ENCODE peak calls at places on chromosomes 2 and 18, in four cellular contexts. S, B, R and M are unnamed samples.

GRCh38 chr18:48922801-48923730 is 27.7 kb downstream of the SMAD7 start:
- DNase-seq in S (no peak), B (no peak), R (peak; percentile 77), M (peak; percentile 30)

GRCh38 chr2:72497761-72498160 is 328.1 kb downstream of the EXOC6B start:
- DNase-seq in S (no peak), B (no peak), R (no peak), M (no peak)

GRCh38 chr2:27960237-27960912 is 69.8 kb downstream of the BABAM2 start:
- DNase-seq in S (no peak), B (no peak), R (no peak), M (no peak)

GRCh38 chr2:65930259-65930658 is 497.9 kb upstream of the SPRED2 start:
- DNase-seq in S (no peak), B (no peak), R (no peak), M (no peak)

GRCh38 chr18:22166070-22166972 is 3.1 kb upstream of the GATA6 start:
- DNase-seq in S (no peak), B (no peak), R (no peak), M (peak; percentile 29)

GRCh38 chr2:150732064-150732463 is 244.6 kb upstream of the RND3 start:
- DNase-seq in S (no peak), B (no peak), R (no peak), M (no peak)

GRCh38 chr2:173054466-173054865 is 21.2 kb upstream of the MAP3K20 start:
- DNase-seq in S (peak; percentile 48), B (no peak), R (no peak), M (no peak)

GRCh38 chr2:208984376-208985100 is 439.3 kb upstream of the MAP2 start:
- DNase-seq in S (no peak), B (no peak), R (no peak), M (no peak)

GRCh38 chr2:1714291-1715064 is 29.8 kb downstream of the PXDN start:
- DNase-seq in S (no peak), B (no peak), R (no peak), M (no peak)

GRCh38 chr2:23554054-23554697 is 169.2 kb downstream of the KLHL29 start:
- DNase-seq in S (no peak), B (no peak), R (no peak), M (no peak)

GRCh38 chr18:413263-413662 is 87.2 kb downstream of the COLEC12 start:
- DNase-seq in S (no peak), B (no peak), R (no peak), M (no peak)

GRCh38 chr18:35241523-35241804 is 630 bp downstream of the ZNF397 start:
- DNase-seq in S (no peak), B (no peak), R (no peak), M (no peak)

GRCh38 chr2:241894056-241894641 is 24.6 kb downstream of the RTP5 start:
- DNase-seq in S (no peak), B (no peak), R (no peak), M (no peak)

GRCh38 chr2:237823544-237823943 is 25.0 kb downstream of the RBM44 start:
- DNase-seq in S (no peak), B (no peak), R (no peak), M (no peak)

GRCh38 chr2:241133436-241133820 is 15.8 kb downstream of the PASK start:
- DNase-seq in S (no peak), B (no peak), R (no peak), M (no peak)

GRCh38 chr2:20578895-20579825 is 71.7 kb downstream of the HS1BP3 start:
- DNase-seq in S (peak; percentile 100), B (peak; percentile 40), R (peak; percentile 87), M (no peak)

GRCh38 chr2:196113061-196113974 is 44.7 kb upstream of the DNAH7 start:
- DNase-seq in S (no peak), B (no peak), R (no peak), M (no peak)

GRCh38 chr2:239979243-239980023 is 45.7 kb downstream of the NDUFA10 start:
- DNase-seq in S (no peak), B (no peak), R (no peak), M (peak; percentile 69)

GRCh38 chr2:88074854-88075292 is 7.2 kb downstream of the SMYD1 start:
- DNase-seq in S (no peak), B (no peak), R (no peak), M (no peak)

GRCh38 chr2:54968561-54969218 is 81.6 kb downstream of the RTN4 start:
- DNase-seq in S (no peak), B (no peak), R (no peak), M (no peak)

GRCh38 chr2:227545990-227546389 is 52.7 kb upstream of the SCYGR2 start:
- DNase-seq in S (peak; percentile 40), B (no peak), R (no peak), M (peak; percentile 28)
- TF ChIP-seq ELF4 in S (no peak), B (no peak), R (no peak), M (no peak)

GRCh38 chr2:101679801-101680487 is 17.6 kb upstream of the MAP4K4 start:
- DNase-seq in S (no peak), B (no peak), R (no peak), M (no peak)
- TF ChIP-seq ELF4 in S (no peak), B (no peak), R (no peak), M (no peak)

GRCh38 chr2:41922177-41922576 is 125.6 kb upstream of the PKDCC start:
- DNase-seq in S (no peak), B (no peak), R (peak; percentile 35), M (no peak)
- TF ChIP-seq ELF4 in S (no peak), B (no peak), R (peak; percentile 87), M (no peak)

GRCh38 chr2:60583604-60584003 is 30.1 kb upstream of the BCL11A start:
- DNase-seq in S (no peak), B (no peak), R (no peak), M (no peak)

GRCh38 chr2:60577884-60578283 is 24.4 kb upstream of the BCL11A start:
- DNase-seq in S (no peak), B (no peak), R (no peak), M (no peak)

GRCh38 chr2:60585276-60585675 is 31.8 kb upstream of the BCL11A start:
- DNase-seq in S (no peak), B (no peak), R (no peak), M (no peak)

GRCh38 chr2:60586081-60586480 is 32.6 kb upstream of the BCL11A start:
- DNase-seq in S (no peak), B (no peak), R (no peak), M (no peak)

DNA sequence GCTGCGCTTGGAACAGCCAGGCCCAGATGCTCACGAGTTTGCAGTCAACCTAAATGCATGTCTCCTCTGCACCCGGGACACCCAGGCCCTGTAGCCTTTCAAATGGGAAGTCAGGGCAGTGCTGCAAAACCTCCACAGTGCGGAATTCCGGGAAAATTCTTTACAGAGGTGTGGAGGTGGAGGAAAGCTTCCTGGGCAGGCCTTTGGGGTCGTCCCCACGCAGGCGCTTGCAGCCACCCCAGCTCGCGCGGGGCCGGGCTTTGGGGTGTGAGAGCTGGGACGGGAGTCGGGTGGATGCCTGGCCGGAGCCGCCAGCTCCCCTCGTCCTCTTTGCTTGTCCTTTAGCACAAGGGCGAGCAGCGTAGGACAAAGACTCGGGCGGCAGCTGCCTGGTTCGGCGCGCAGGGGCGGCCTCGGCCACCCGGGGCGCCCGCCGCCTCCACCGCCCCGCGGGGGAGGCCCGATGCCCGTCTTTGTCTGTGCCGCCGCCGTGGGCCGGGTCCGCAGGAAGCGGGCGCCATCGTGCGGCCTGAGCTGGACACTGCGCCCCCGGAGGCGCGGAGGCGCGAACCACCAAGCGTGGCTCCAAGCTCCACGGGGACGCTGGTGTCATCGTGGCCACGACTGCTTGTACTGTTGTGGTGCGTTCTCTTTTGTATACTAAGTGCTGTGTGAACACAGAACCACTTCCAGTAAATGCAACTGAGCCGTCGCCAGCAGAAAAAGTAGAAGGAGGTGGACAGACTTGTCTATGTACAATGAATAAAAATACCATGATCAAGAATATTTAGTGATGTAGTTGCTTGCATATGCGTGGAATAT is 28.2 kb upstream of the BCL11A start:
- DNase-seq in S (peak; percentile 36), B (peak; percentile 88), R (peak; percentile 86), M (peak; percentile 76)
- TF ChIP-seq ELF4 in S (no peak), B (no peak), R (no peak), M (no peak)

DNA sequence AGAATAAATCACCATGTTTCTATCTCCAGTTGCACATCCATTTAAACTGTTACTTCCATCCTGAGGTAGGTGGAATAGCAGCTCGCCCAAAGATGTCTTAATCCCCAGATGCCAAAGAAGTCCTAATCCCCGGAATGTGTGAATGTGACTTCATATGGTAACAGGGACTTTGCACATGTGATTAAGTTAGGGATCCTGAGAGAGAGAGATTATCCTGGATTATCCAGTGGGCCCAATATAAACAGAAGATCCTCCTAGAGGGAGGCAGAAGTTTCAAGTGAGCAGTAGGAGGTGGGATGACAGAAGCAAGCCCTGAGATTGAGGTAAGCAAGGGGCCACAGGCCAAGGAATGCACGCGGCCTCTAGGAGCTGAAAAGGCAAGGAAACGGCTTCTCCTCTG is 19.8 kb downstream of the CREG2 start:
- DNase-seq in S (no peak), B (no peak), R (no peak), M (no peak)
- TF ChIP-seq ELF4 in S (no peak), B (no peak), R (no peak), M (no peak)

GRCh38 chr2:144511222-144511855 is 8.6 kb downstream of the ZEB2 start:
- DNase-seq in S (no peak), B (no peak), R (no peak), M (no peak)
- TF ChIP-seq ELF4 in S (no peak), B (no peak), R (no peak), M (no peak)

GRCh38 chr2:218396688-218397501 is 2.8 kb upstream of the CTDSP1 start:
- DNase-seq in S (peak; percentile 62), B (no peak), R (no peak), M (peak; percentile 46)
- TF ChIP-seq ELF4 in S (no peak), B (no peak), R (no peak), M (no peak)

GRCh38 chr2:103276869-103277268 is 515.0 kb downstream of the TMEM182 start:
- DNase-seq in S (no peak), B (no peak), R (no peak), M (no peak)
- TF ChIP-seq ELF4 in S (no peak), B (no peak), R (no peak), M (no peak)

GRCh38 chr18:3453540-3454364 is 3.8 kb downstream of the TGIF1 start:
- DNase-seq in S (peak; percentile 96), B (no peak), R (no peak), M (no peak)
- TF ChIP-seq ELF4 in S (no peak), B (no peak), R (no peak), M (no peak)

DNA sequence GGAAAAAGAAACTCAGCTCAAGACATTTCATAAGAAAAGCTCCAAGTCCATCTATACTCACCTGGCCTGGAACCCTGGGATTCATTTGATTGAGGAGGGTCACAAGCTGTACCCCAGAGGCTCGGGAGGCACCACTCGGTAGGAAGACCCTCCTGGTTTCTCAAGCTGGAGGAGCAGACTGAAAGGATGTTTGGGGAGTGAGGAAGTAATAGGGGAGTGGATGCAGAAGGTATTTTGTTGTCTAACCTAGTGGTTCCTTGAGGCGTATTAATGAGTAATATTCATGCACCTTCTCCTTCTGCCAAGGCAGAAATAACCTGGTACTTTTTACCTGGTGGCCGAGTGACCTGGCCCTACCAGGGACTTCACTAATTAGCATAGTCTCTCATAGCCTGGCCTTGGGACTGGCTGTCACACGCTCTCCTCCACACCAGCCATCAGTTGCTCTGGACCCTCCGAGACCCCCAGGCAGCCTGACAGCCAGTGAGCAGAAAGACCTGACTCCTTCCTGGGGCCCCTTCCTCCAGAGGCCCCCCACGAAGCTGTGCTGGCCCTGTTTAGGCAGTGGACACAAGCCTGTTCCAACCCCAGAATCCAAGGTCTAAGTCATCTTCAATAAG is 161.4 kb downstream of the BCL2 start:
- DNase-seq in S (no peak), B (no peak), R (no peak), M (no peak)
- TF ChIP-seq ELF4 in S (no peak), B (no peak), R (no peak), M (no peak)